ENCODE peak calls at places on chromosomes 3 and 15, in four cellular contexts. R is HCT116, I is GM23248, Y is hepatocyte. B is an unnamed sample.

GRCh38 chr3:176920806-176921205 is 276.5 kb downstream of the TBL1XR1 start:
- DNase-seq in Y (peak; percentile 16), R (no peak), I (no peak), B (no peak)

GRCh38 chr15:56016281-56016680 is 22.9 kb upstream of the NEDD4 start:
- DNase-seq in R (no peak), I (no peak), Y (no peak), B (no peak)

GRCh38 chr15:64855206-64856000 is 13.7 kb downstream of the PLEKHO2 start:
- DNase-seq in I (peak; percentile 76), R (no peak), Y (no peak), B (no peak)

GRCh38 chr3:197376735-197377555 is 78.5 kb upstream of the DLG1 start:
- DNase-seq in Y (no peak), I (no peak), R (no peak), B (no peak)

GRCh38 chr3:115436767-115437301 is 186.5 kb upstream of the GAP43 start:
- DNase-seq in I (peak; percentile 97), R (peak; percentile 24), Y (peak; percentile 34), B (no peak)

GRCh38 chr15:98518823-98519561 is 129.3 kb upstream of the IGF1R start:
- DNase-seq in R (peak; percentile 54), I (peak; percentile 85), Y (peak; percentile 91), B (peak; percentile 89)

GRCh38 chr15:71566226-71566625 is 244.1 kb upstream of the NR2E3 start:
- DNase-seq in I (no peak), R (no peak), Y (no peak), B (no peak)

GRCh38 chr3:57758686-57759085 is 2.6 kb downstream of the SLMAP start:
- DNase-seq in I (peak; percentile 51), Y (no peak), R (no peak), B (no peak)

GRCh38 chr15:40238481-40238926 is 359 bp upstream of the PAK6 start:
- DNase-seq in R (no peak), I (no peak), Y (no peak), B (no peak)

GRCh38 chr15:63332367-63333078 is 49.1 kb downstream of the CA12 start:
- DNase-seq in I (peak; percentile 86), Y (no peak), R (peak; percentile 28), B (no peak)

GRCh38 chr3:47007001-47007400 is 27.5 kb downstream of the NBEAL2 start:
- DNase-seq in I (no peak), R (no peak), Y (no peak), B (no peak)

GRCh38 chr15:100926258-100926657 is 7.1 kb downstream of the LRRK1 start:
- DNase-seq in I (no peak), Y (no peak), R (no peak), B (peak; percentile 89)

GRCh38 chr15:57510647-57511046 is 81.1 kb upstream of the MYZAP start:
- DNase-seq in I (no peak), Y (peak; percentile 37), R (no peak), B (no peak)

GRCh38 chr15:42155546-42156265 is 730 bp downstream of the PLA2G4F start:
- DNase-seq in Y (peak; percentile 82), R (no peak), I (no peak), B (no peak)

GRCh38 chr3:8851703-8852102 is 82.3 kb upstream of the OXTR start:
- DNase-seq in R (no peak), I (peak; percentile 79), Y (peak; percentile 26), B (no peak)

GRCh38 chr15:74844319-74845207 is 1.6 kb upstream of the ULK3 start:
- DNase-seq in I (no peak), R (no peak), Y (no peak), B (no peak)

GRCh38 chr15:28975766-28976179 is 90.0 kb downstream of the APBA2 start:
- DNase-seq in Y (peak; percentile 68), R (peak; percentile 39), I (peak; percentile 54), B (peak; percentile 84)

GRCh38 chr3:134030801-134031619 is 1.3 kb upstream of the SLCO2A1 start:
- DNase-seq in I (no peak), Y (no peak), R (no peak), B (no peak)
- H2AFZ ChIP-seq in I (no peak overlapping the region), Y (no peak overlapping the region), R (no peak overlapping the region), B (no peak overlapping the region)

GRCh38 chr3:41162981-41163380 is 36.3 kb upstream of the CTNNB1 start:
- DNase-seq in I (no peak), Y (no peak), R (no peak), B (no peak)
- H3K9me2 ChIP-seq in I (no peaks in the 10 kb centered on the region), Y (no peaks in the 10 kb centered on the region), R (no peaks in the 10 kb centered on the region), B (no peaks in the 10 kb centered on the region)

GRCh38 chr3:107957506-107957905 is 133.3 kb downstream of the CD47 start:
- DNase-seq in I (peak; percentile 54), Y (no peak), R (no peak), B (no peak)
- H3K4me3 ChIP-seq in I (peak overlapping the region; percentile 74), Y (no peak overlapping the region), R (no peak overlapping the region), B (no peak overlapping the region)

GRCh38 chr3:39205919-39206516 is 13.6 kb upstream of the XIRP1 start:
- DNase-seq in Y (no peak), R (no peak), I (no peak), B (no peak)
- H2AFZ ChIP-seq in Y (no peak overlapping the region), R (no peak overlapping the region), I (no peak overlapping the region), B (no peak overlapping the region)

B was measured in Karpas-422.